ENCODE peak calls at places on chromosomes 12 and 14, in five cellular contexts. C is H4; R is activated CD8-positive, alpha-beta memory T cell treated with anti-CD3 and anti-CD28 coated beads for 1 hour; D is GM18507; N is fibroblast of pulmonary artery. F is an unnamed sample.

GRCh38 chr12:3869860-3870259 is 3.3 kb downstream of the PARP11 start:
- DNase-seq in D (no peak), C (no peak), N (no peak), R (no peak), F (no peak)

GRCh38 chr12:55188974-55189556 is 31.8 kb upstream of the OR10A7 start:
- DNase-seq in N (peak), D (no peak), R (peak), C (peak), F (peak)

GRCh38 chr14:90732723-90733122 is 83.5 kb downstream of the TTC7B start:
- DNase-seq in N (no peak), C (no peak), R (no peak), D (no peak), F (no peak)

GRCh38 chr12:94273272-94273671 is 124.9 kb downstream of the PLXNC1 start:
- DNase-seq in D (no peak), N (no peak), C (no peak), R (no peak), F (no peak)

GRCh38 chr12:67593041-67593870 is 55.3 kb upstream of the DYRK2 start:
- DNase-seq in C (peak), R (no peak), D (no peak), N (no peak), F (peak)

GRCh38 chr12:95231190-95231589 is 13.6 kb downstream of the VEZT start:
- DNase-seq in N (peak), R (no peak), C (peak), D (no peak), F (peak)

GRCh38 chr14:22084393-22085281 is 411.0 kb upstream of the OR4E1 start:
- DNase-seq in C (peak), D (no peak), N (peak), R (no peak), F (peak)

GRCh38 chr14:103118663-103119404 is 4.4 kb upstream of the TNFAIP2 start:
- DNase-seq in R (no peak), D (no peak), C (no peak), N (no peak), F (no peak)

GRCh38 chr12:57235012-57235727 is 5.7 kb downstream of the SHMT2 start:
- DNase-seq in C (peak), R (no peak), N (peak), D (no peak), F (no peak)

GRCh38 chr12:50887191-50887590 is 44.5 kb downstream of the TMPRSS12 start:
- DNase-seq in D (no peak), R (no peak), C (no peak), N (no peak), F (no peak)

GRCh38 chr12:75910452-75910722 is 121.2 kb downstream of the PHLDA1 start:
- DNase-seq in D (no peak), R (no peak), C (no peak), N (no peak), F (no peak)

GRCh38 chr14:100275214-100275613 is 31.0 kb downstream of the SLC25A29 start:
- DNase-seq in D (no peak), C (no peak), R (no peak), N (no peak), F (no peak)

GRCh38 chr12:76183459-76184186 is 99.1 kb upstream of the NAP1L1 start:
- DNase-seq in C (peak), D (no peak), R (no peak), N (peak), F (peak)

GRCh38 chr12:1572731-1573130 is 21.6 kb downstream of the FBXL14 start:
- DNase-seq in C (no peak), D (no peak), R (no peak), N (no peak), F (no peak)

GRCh38 chr14:38127784-38128183 is 79.9 kb upstream of the SSTR1 start:
- DNase-seq in R (no peak), C (no peak), D (no peak), N (peak), F (no peak)

GRCh38 chr12:116454950-116455447 is 104.2 kb upstream of the MAP1LC3B2 start:
- DNase-seq in R (no peak), N (peak), D (no peak), C (peak), F (peak)

GRCh38 chr12:13425766-13426165 is 229.2 kb downstream of the EMP1 start:
- DNase-seq in D (no peak), R (no peak), N (peak), C (peak), F (peak)

GRCh38 chr14:84273181-84273580 is 1256.8 kb upstream of the FLRT2 start:
- DNase-seq in R (no peak), D (no peak), C (no peak), N (peak), F (peak)

GRCh38 chr12:112979281-112979680 is 962 bp downstream of the OAS2 start:
- DNase-seq in R (no peak), C (no peak), N (no peak), D (no peak), F (no peak)

GRCh38 chr14:96978525-96979272 is 181.5 kb downstream of the VRK1 start:
- DNase-seq in N (no peak), R (no peak), C (no peak), D (no peak), F (no peak)

GRCh38 chr14:92981726-92982125 is 58.8 kb downstream of the CHGA start:
- DNase-seq in N (no peak), R (no peak), C (no peak), D (no peak), F (no peak)

GRCh38 chr12:131747771-131748170 is 36.9 kb downstream of the SFSWAP start:
- DNase-seq in N (no peak), R (no peak), C (no peak), D (no peak), F (no peak)

GRCh38 chr14:45426685-45427282 is 173.8 kb upstream of the MIS18BP1 start:
- DNase-seq in C (peak), D (peak), N (peak), R (no peak), F (peak)

GRCh38 chr14:78595797-78596196 is 425.6 kb downstream of the NRXN3 start:
- DNase-seq in N (no peak), D (no peak), C (peak), R (no peak), F (no peak)

GRCh38 chr12:98355322-98355721 is 160.1 kb upstream of the TMPO start:
- DNase-seq in N (peak), R (no peak), C (no peak), D (no peak), F (peak)

GRCh38 chr14:24162083-24162482 is 1.0 kb downstream of the IRF9 start:
- DNase-seq in D (no peak), C (no peak), R (no peak), N (peak), F (no peak)

GRCh38 chr12:26179829-26180228 is 15.5 kb upstream of the SSPN start:
- DNase-seq in C (no peak), N (no peak), D (no peak), R (no peak), F (no peak)

GRCh38 chr12:26870491-26871419 is 37.8 kb upstream of the ITPR2 start:
- DNase-seq in N (peak), R (no peak), C (peak), D (no peak), F (peak)

GRCh38 chr14:99576304-99576703 is 27.7 kb downstream of the CCDC85C start:
- DNase-seq in D (no peak), N (no peak), C (no peak), R (no peak), F (no peak)

GRCh38 chr12:57519758-57520007 is 631 bp downstream of the DDIT3 start:
- DNase-seq in R (no peak), D (no peak), C (no peak), N (no peak), F (no peak)

F was measured in A172.